ENCODE peak calls at places on chromosomes 2 and 18, in five cellular contexts. One of them, this sample, is unnamed.

GRCh38 chr18:3250237-3251107 is 2.9 kb downstream of the MYL12A start:
- DNase-seq in adipocyte: peak; percentile 67
- DNase-seq in fibroblast of pulmonary artery: peak; percentile 83
- DNase-seq in Caco-2: no peak
- DNase-seq in GM23248: peak; percentile 79
- DNase-seq in this sample: no peak

GRCh38 chr2:15170068-15170775 is 390.9 kb downstream of the NBAS start:
- DNase-seq in fibroblast of pulmonary artery: peak; percentile 46
- DNase-seq in adipocyte: peak; percentile 60
- DNase-seq in GM23248: peak; percentile 58
- DNase-seq in Caco-2: no peak
- DNase-seq in this sample: no peak

GRCh38 chr2:27049422-27050280 is 1.8 kb upstream of the AGBL5 start:
- DNase-seq in GM23248: no peak
- DNase-seq in fibroblast of pulmonary artery: no peak
- DNase-seq in Caco-2: peak; percentile 69
- DNase-seq in adipocyte: no peak
- DNase-seq in this sample: no peak

GRCh38 chr2:108980076-108980475 is 8.9 kb downstream of the EDAR start:
- DNase-seq in fibroblast of pulmonary artery: no peak
- DNase-seq in GM23248: no peak
- DNase-seq in adipocyte: no peak
- DNase-seq in Caco-2: no peak
- DNase-seq in this sample: no peak

GRCh38 chr2:226477221-226478120 is 322.1 kb downstream of the IRS1 start:
- DNase-seq in fibroblast of pulmonary artery: no peak
- DNase-seq in GM23248: peak; percentile 49
- DNase-seq in adipocyte: peak; percentile 11
- DNase-seq in Caco-2: no peak
- DNase-seq in this sample: no peak

GRCh38 chr2:143463717-143464116 is 334.5 kb downstream of the ARHGAP15 start:
- DNase-seq in Caco-2: no peak
- DNase-seq in GM23248: no peak
- DNase-seq in fibroblast of pulmonary artery: no peak
- DNase-seq in adipocyte: no peak
- DNase-seq in this sample: no peak

GRCh38 chr2:143732931-143733330 is 603.7 kb downstream of the ARHGAP15 start:
- DNase-seq in fibroblast of pulmonary artery: no peak
- DNase-seq in adipocyte: no peak
- DNase-seq in GM23248: no peak
- DNase-seq in Caco-2: no peak
- DNase-seq in this sample: no peak

GRCh38 chr18:44758821-44759624 is 78.3 kb downstream of the SETBP1 start:
- DNase-seq in adipocyte: no peak
- DNase-seq in fibroblast of pulmonary artery: no peak
- DNase-seq in Caco-2: no peak
- DNase-seq in GM23248: no peak
- DNase-seq in this sample: no peak

GRCh38 chr18:76490701-76491171 is 4.3 kb downstream of the ZNF516 start:
- DNase-seq in adipocyte: peak; percentile 65
- DNase-seq in GM23248: peak; percentile 70
- DNase-seq in fibroblast of pulmonary artery: peak; percentile 33
- DNase-seq in Caco-2: peak; percentile 46
- DNase-seq in this sample: no peak

GRCh38 chr2:122100371-122101150 is 345.1 kb downstream of the TSN start:
- DNase-seq in Caco-2: no peak
- DNase-seq in adipocyte: no peak
- DNase-seq in fibroblast of pulmonary artery: peak; percentile 45
- DNase-seq in GM23248: peak; percentile 56
- DNase-seq in this sample: no peak

GRCh38 chr2:166167451-166167850 is 39.6 kb upstream of the SCN1A start:
- DNase-seq in fibroblast of pulmonary artery: peak; percentile 61
- DNase-seq in adipocyte: peak; percentile 66
- DNase-seq in Caco-2: no peak
- DNase-seq in GM23248: no peak
- DNase-seq in this sample: no peak

GRCh38 chr18:30450927-30451326 is 591.6 kb downstream of the DSC3 start:
- DNase-seq in GM23248: no peak
- DNase-seq in Caco-2: no peak
- DNase-seq in fibroblast of pulmonary artery: no peak
- DNase-seq in adipocyte: no peak
- DNase-seq in this sample: no peak

GRCh38 chr2:219483451-219484342 is 15.0 kb upstream of the GMPPA start:
- DNase-seq in GM23248: no peak
- DNase-seq in fibroblast of pulmonary artery: no peak
- DNase-seq in adipocyte: no peak
- DNase-seq in Caco-2: no peak
- DNase-seq in this sample: no peak

GRCh38 chr2:131048641-131049040 is 44.6 kb downstream of the FAM168B start:
- DNase-seq in adipocyte: no peak
- DNase-seq in Caco-2: no peak
- DNase-seq in fibroblast of pulmonary artery: no peak
- DNase-seq in GM23248: no peak
- DNase-seq in this sample: no peak

GRCh38 chr2:100046961-100047950 is 95.1 kb downstream of the AFF3 start:
- DNase-seq in adipocyte: no peak
- DNase-seq in fibroblast of pulmonary artery: no peak
- DNase-seq in GM23248: no peak
- DNase-seq in Caco-2: no peak
- DNase-seq in this sample: no peak

GRCh38 chr2:213740453-213740852 is 456.2 kb downstream of the SPAG16 start:
- DNase-seq in Caco-2: no peak
- DNase-seq in adipocyte: no peak
- DNase-seq in fibroblast of pulmonary artery: no peak
- DNase-seq in GM23248: no peak
- DNase-seq in this sample: no peak

GRCh38 chr2:102717308-102718018 is 44.4 kb upstream of the TMEM182 start:
- DNase-seq in fibroblast of pulmonary artery: peak; percentile 16
- DNase-seq in Caco-2: no peak
- DNase-seq in GM23248: peak; percentile 90
- DNase-seq in adipocyte: peak; percentile 53
- DNase-seq in this sample: no peak

GRCh38 chr2:196651387-196652094 is 12.0 kb downstream of the CCDC150 start:
- DNase-seq in adipocyte: no peak
- DNase-seq in Caco-2: no peak
- DNase-seq in fibroblast of pulmonary artery: no peak
- DNase-seq in GM23248: no peak
- DNase-seq in this sample: no peak

GRCh38 chr18:76699923-76700322 is 122.4 kb upstream of the ZNF236 start:
- DNase-seq in Caco-2: no peak
- DNase-seq in GM23248: peak; percentile 17
- DNase-seq in adipocyte: no peak
- DNase-seq in fibroblast of pulmonary artery: peak; percentile 9
- DNase-seq in this sample: no peak

GRCh38 chr2:188292446-188293239 is 969 bp downstream of the GULP1 start:
- DNase-seq in adipocyte: peak; percentile 94
- DNase-seq in fibroblast of pulmonary artery: peak; percentile 88
- DNase-seq in Caco-2: peak; percentile 83
- DNase-seq in GM23248: peak; percentile 80
- DNase-seq in this sample: no peak

GRCh38 chr2:10009271-10009810 is 34.0 kb upstream of the KLF11 start:
- DNase-seq in fibroblast of pulmonary artery: no peak
- DNase-seq in Caco-2: no peak
- DNase-seq in adipocyte: no peak
- DNase-seq in GM23248: no peak
- DNase-seq in this sample: no peak

GRCh38 chr2:217756375-217757107 is 246.3 kb downstream of the TNS1 start:
- DNase-seq in fibroblast of pulmonary artery: peak; percentile 60
- DNase-seq in Caco-2: peak; percentile 67
- DNase-seq in GM23248: peak; percentile 71
- DNase-seq in adipocyte: peak; percentile 84
- DNase-seq in this sample: peak; percentile 62
- H3K4me3 ChIP-seq in fibroblast of pulmonary artery: no peak overlapping the region
- H3K4me3 ChIP-seq in Caco-2: no peak overlapping the region
- H3K4me3 ChIP-seq in GM23248: no peak overlapping the region
- H3K4me3 ChIP-seq in adipocyte: no peak overlapping the region
- H3K4me3 ChIP-seq in this sample: peak overlapping the region; percentile 34

DNA sequence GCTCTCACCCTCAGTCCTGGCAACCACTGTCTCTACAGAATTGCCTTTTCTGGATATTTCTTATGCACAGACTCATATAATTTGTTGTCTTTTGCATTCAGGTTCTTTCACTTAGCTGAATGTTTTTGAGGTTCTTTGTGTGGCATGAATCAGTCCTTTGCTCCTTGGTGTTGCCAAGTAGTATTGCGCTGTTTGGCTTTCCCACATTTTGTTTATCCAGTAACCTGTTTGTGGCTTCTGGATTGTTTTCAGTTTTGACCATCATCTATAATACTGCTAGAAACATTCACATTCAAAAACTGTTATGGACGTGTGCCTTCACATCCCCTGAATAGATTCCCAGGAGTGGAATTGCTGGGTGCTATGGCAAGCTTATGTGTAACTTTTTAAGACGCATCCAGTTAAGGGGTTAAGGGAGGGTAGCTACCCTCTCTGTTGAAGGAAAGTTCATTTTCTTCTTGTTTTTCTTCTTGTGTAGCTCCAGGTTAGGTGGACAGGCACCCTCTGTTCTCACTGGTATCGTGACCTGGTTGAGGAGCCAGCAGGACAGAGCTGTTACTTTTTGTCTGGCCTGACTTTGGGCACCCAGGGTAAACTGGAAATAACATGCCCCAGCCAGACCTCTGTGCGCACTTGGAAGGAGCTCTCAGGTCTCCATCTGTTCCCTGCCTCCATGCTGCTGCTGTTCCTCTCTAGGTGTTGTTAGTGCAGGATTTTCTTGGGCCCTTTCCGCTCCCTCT is 29.6 kb downstream of the ARHGAP25 start:
- DNase-seq in fibroblast of pulmonary artery: no peak
- DNase-seq in GM23248: no peak
- DNase-seq in Caco-2: no peak
- DNase-seq in adipocyte: no peak
- DNase-seq in this sample: no peak
- H3K4me3 ChIP-seq in fibroblast of pulmonary artery: no peak overlapping the region
- H3K4me3 ChIP-seq in GM23248: no peak overlapping the region
- H3K4me3 ChIP-seq in Caco-2: no peak overlapping the region
- H3K4me3 ChIP-seq in adipocyte: no peak overlapping the region
- H3K4me3 ChIP-seq in this sample: peak overlapping the region; percentile 30

DNA sequence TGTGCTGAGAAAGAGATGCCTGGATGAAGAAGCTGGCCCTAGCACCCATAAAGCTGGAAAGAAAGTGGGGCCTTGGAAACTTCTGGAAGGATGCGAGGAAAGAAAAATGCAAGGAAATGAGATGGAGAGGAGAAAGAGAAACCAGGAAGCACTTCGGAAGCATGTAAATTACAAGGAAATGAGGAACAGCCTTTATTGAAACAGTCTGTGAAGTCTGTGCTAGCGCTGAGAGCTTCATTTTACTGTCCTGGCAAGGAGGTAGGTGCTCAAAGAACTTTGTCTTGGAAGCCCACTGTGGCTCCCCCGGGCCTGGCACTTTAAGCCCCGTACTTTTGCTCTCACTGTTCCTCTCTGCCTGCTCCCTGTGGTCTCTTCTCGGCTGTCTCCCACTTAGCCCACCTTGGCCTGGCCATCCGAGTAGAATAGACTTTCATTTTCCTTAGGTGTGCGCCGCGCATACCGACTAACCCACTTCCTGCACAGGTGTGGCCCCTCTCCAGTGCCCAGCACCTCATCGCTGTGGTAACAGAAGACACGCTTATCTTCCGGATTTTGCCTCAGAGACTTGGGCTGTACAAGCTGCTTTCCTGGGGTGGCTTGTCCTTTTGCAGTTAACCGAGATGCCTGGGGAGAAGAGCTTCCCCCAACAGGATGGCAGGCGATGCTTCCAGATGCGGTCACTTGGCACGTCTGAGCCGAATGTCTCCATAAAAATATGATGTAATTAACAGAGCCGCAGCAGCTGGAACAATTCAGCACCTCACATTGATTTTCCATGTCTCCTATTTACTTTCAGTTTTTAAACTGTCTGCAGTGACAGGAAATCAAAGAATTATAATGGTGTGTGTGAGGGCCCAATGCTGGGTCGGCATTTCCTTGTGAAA is 199.6 kb downstream of the HRH4 start:
- DNase-seq in Caco-2: no peak
- DNase-seq in adipocyte: peak; percentile 2
- DNase-seq in fibroblast of pulmonary artery: peak; percentile 19
- DNase-seq in GM23248: peak; percentile 61
- DNase-seq in this sample: peak; percentile 79
- H3K4me3 ChIP-seq in Caco-2: no peak overlapping the region
- H3K4me3 ChIP-seq in adipocyte: peak overlapping the region; percentile 79
- H3K4me3 ChIP-seq in fibroblast of pulmonary artery: peak overlapping the region; percentile 0
- H3K4me3 ChIP-seq in GM23248: peak overlapping the region; percentile 73
- H3K4me3 ChIP-seq in this sample: peak overlapping the region; percentile 38

DNA sequence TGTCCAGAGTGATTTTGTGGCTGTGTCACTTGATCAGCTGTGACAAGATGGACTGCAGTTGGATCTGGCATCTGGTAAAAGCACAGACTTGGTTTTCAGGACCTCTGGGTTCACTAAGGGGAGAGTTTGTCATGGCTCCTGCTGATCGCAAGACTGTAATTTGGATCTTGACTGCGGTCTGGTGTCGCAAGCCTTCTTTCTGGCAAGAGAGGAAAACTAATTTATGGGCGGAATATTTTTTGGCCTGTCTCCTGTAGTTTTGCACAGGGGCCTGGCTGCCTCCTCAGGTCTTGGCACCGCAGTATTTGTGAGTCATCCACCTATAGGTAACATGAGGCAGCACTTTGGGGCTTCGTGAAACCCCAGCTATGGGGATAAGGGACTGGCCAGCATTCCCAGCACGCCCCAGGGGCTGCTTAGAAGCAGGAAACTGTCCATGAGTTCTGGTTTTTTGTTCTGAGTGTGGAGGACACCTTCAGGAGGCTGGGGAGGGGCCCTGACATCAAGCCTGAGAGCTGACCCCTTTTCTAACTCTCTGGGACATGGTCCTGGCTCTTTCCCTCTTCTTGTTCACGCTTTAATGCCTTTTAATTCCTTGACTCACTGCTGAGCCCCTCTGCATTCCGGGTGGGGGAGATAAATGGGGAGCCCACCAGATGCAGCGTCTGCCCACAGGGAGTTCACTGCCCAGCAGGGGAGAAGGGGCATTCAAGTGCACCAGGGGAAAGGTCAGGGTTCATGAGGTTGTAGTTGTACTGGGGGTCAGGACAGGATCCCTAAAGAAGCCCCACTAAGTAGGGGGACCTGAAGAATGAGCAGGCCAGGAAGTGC is 12.2 kb downstream of the SH3BP4 start:
- DNase-seq in Caco-2: no peak
- DNase-seq in fibroblast of pulmonary artery: peak; percentile 73
- DNase-seq in GM23248: peak; percentile 84
- DNase-seq in adipocyte: no peak
- DNase-seq in this sample: no peak
- H3K4me3 ChIP-seq in Caco-2: no peak overlapping the region
- H3K4me3 ChIP-seq in fibroblast of pulmonary artery: peak overlapping the region; percentile 12
- H3K4me3 ChIP-seq in GM23248: peak overlapping the region; percentile 51
- H3K4me3 ChIP-seq in adipocyte: peak overlapping the region; percentile 71
- H3K4me3 ChIP-seq in this sample: no peak overlapping the region

GRCh38 chr2:38806407-38807071 is 28.5 kb downstream of the GEMIN6 start:
- DNase-seq in Caco-2: no peak
- DNase-seq in fibroblast of pulmonary artery: no peak
- DNase-seq in GM23248: no peak
- DNase-seq in adipocyte: no peak
- DNase-seq in this sample: no peak
- H3K4me3 ChIP-seq in Caco-2: no peak overlapping the region
- H3K4me3 ChIP-seq in fibroblast of pulmonary artery: no peak overlapping the region
- H3K4me3 ChIP-seq in GM23248: no peak overlapping the region
- H3K4me3 ChIP-seq in adipocyte: no peak overlapping the region
- H3K4me3 ChIP-seq in this sample: no peak overlapping the region

This sample was measured in Jurkat, Clone E6-1.